ENCODE peak calls at places on chromosome 5, in four cellular contexts. D is HepG2, N is H1, U is GM12878. O is an unnamed sample.

GRCh38 chr5:67437905-67438845 is 241.6 kb upstream of the CD180 start:
- DNase-seq in D (no peak), N (no peak), U (no peak), O (no peak)

GRCh38 chr5:111932207-111932606 is 175.2 kb upstream of the NREP start:
- DNase-seq in D (no peak), U (no peak), N (no peak), O (no peak)

GRCh38 chr5:168209561-168209960 is 81.9 kb upstream of the WWC1 start:
- DNase-seq in U (no peak), N (no peak), D (no peak), O (no peak)

GRCh38 chr5:156359452-156359851 is 32.5 kb downstream of the SGCD start:
- DNase-seq in N (no peak), D (no peak), U (no peak), O (no peak)

GRCh38 chr5:32707394-32707997 is 3.6 kb upstream of the NPR3 start:
- DNase-seq in N (no peak), D (peak; percentile 27), U (no peak), O (no peak)

GRCh38 chr5:153158608-153159007 is 331.9 kb upstream of the GRIA1 start:
- DNase-seq in N (no peak), D (no peak), U (no peak), O (no peak)

GRCh38 chr5:108529381-108529780 is 147.5 kb upstream of the FBXL17 start:
- DNase-seq in D (no peak), N (no peak), U (no peak), O (no peak)

GRCh38 chr5:122470365-122470764 is 158.3 kb downstream of the SNCAIP start:
- DNase-seq in U (no peak), D (no peak), N (no peak), O (no peak)

GRCh38 chr5:94632024-94632423 is 13.6 kb downstream of the SLF1 start:
- DNase-seq in U (peak; percentile 41), D (no peak), N (no peak), O (no peak)

GRCh38 chr5:113059232-113059805 is 82.7 kb downstream of the DCP2 start:
- DNase-seq in D (no peak), U (no peak), N (no peak), O (no peak)

GRCh38 chr5:92775711-92776615 is 805.1 kb downstream of the NR2F1-AS1 start:
- DNase-seq in U (no peak), D (no peak), N (no peak), O (no peak)

GRCh38 chr5:6733411-6734242 is 20.4 kb downstream of the TENT4A start:
- DNase-seq in U (no peak), N (no peak), D (no peak), O (no peak)

GRCh38 chr5:78899922-78900362 is 85.2 kb downstream of the ARSB start:
- DNase-seq in D (peak; percentile 58), N (peak; percentile 79), U (no peak), O (peak; percentile 50)

GRCh38 chr5:15502208-15502607 is 2.2 kb downstream of the FBXL7 start:
- DNase-seq in U (no peak), N (no peak), D (no peak), O (no peak)

GRCh38 chr5:75023368-75024159 is 28.8 kb downstream of the GCNT4 start:
- DNase-seq in U (no peak), D (no peak), N (no peak), O (no peak)

GRCh38 chr5:172727551-172727950 is 43.4 kb downstream of the DUSP1 start:
- DNase-seq in N (no peak), U (no peak), D (no peak), O (no peak)

GRCh38 chr5:150284311-150284710 is 5.3 kb downstream of the CAMK2A start:
- DNase-seq in N (no peak), U (no peak), D (no peak), O (no peak)

GRCh38 chr5:153099328-153099727 is 391.1 kb upstream of the GRIA1 start:
- DNase-seq in N (no peak), U (no peak), D (no peak), O (no peak)

GRCh38 chr5:93874491-93874890 is 133.1 kb upstream of the POU5F2 start:
- DNase-seq in N (no peak), U (no peak), D (no peak), O (no peak)

GRCh38 chr5:116573617-116574431 is 799 bp downstream of the SEMA6A start:
- DNase-seq in N (no peak), D (no peak), U (no peak), O (no peak)

GRCh38 chr5:173829826-173830225 is 58.3 kb upstream of the CPEB4 start:
- DNase-seq in U (no peak), N (no peak), D (no peak), O (no peak)

GRCh38 chr5:61731267-61731945 is 399.3 kb downstream of the ZSWIM6 start:
- DNase-seq in N (no peak), U (no peak), D (no peak), O (no peak)

GRCh38 chr5:141695627-141696180 is 13.7 kb upstream of the ARAP3 start:
- DNase-seq in D (no peak), U (no peak), N (no peak), O (no peak)

GRCh38 chr5:16726538-16726946 is 109.7 kb upstream of the RETREG1 start:
- DNase-seq in N (no peak), U (peak; percentile 12), D (no peak), O (no peak)

GRCh38 chr5:113487779-113488644 is at the start of gene MCC:
- DNase-seq in N (peak; percentile 92), D (peak; percentile 53), U (no peak), O (peak; percentile 63)

GRCh38 chr5:86865396-86865795 is 247.7 kb downstream of the COX7C start:
- DNase-seq in D (no peak), N (no peak), U (no peak), O (no peak)

GRCh38 chr5:133944263-133945230 is 23.9 kb downstream of the C5orf15 start:
- DNase-seq in D (peak; percentile 47), N (peak; percentile 85), U (no peak), O (no peak)

GRCh38 chr5:82265052-82265451 is 13.1 kb downstream of the RPS23 start:
- DNase-seq in N (no peak), D (no peak), U (no peak), O (no peak)

GRCh38 chr5:374631-375335 is 53.3 kb downstream of the AHRR start:
- DNase-seq in U (no peak), N (peak; percentile 43), D (no peak), O (no peak)

GRCh38 chr5:64339776-64340175 is 166.0 kb upstream of the RGS7BP start:
- DNase-seq in U (no peak), N (no peak), D (no peak), O (no peak)

GRCh38 chr5:146068136-146068717 is 37.1 kb downstream of the PLAC8L1 start:
- DNase-seq in D (no peak), N (no peak), U (no peak), O (no peak)

GRCh38 chr5:171596391-171596878 is 177.0 kb downstream of the FGF18 start:
- DNase-seq in N (peak; percentile 63), D (no peak), U (no peak), O (no peak)

GRCh38 chr5:81825237-81825636 is 74.3 kb upstream of the SSBP2 start:
- DNase-seq in U (no peak), N (no peak), D (no peak), O (no peak)

GRCh38 chr5:154840435-154841272 is 9.7 kb downstream of the FAXDC2 start:
- DNase-seq in U (no peak), N (no peak), D (no peak), O (no peak)

DNA sequence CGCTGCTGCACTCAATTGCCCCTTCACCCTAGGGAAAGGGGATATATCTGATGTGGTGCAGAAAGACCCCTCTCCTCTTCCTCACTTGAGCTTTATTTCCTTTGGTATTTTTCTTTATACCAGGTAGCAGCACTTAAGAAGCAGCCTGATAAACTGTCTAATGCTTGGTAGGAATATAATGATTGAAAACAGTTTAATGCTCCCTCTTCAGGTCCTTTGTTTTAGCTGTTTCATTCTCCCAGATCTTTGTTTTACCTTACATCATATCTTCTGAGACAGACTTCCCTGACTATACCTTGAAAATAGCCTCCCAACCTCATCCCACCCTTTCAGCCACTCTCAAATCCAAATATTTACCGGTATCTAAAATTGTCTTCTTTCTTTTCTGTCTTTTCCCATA is 87.9 kb downstream of the NUDT12 start:
- DNase-seq in U (no peak), D (no peak), N (no peak), O (no peak)
- TF ChIP-seq YY1 in U (no peak), D (no peak), N (no peak), O (no peak)

DNA sequence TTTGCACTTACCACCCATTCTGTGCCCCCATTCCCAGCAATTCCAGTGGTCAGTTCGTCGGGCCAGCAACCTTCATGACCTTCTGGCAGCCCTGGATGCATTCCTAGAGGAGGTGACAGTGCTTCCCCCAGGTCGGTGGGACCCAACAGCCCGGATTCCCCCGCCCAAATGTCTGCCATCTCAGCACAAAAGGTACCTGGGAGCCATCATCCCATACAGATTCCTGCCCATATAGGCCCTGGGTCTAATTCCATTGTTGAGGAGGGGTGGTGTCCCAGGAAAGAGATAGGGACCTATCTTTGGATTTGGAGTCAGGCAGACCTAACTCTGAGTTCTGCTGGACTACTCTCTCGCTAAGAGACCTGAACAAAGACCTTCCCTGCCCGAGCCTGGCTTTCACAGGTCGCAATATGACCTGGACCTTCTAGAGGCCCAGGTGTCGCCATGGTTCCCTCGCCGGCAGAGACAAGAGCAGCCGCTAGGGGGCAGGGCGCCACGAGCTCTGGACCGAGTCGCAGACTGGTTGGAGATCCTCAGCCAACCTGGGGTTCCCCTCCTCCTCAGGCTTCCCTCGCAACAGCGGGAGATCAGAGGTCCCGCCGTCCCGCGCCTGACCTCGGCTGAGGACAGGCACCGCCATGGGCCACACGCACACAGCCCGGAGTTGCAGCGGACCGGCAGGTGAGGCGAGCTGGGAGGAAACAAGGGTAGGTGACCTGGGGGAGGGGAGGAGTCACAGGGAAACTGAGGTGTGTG is 3.1 kb downstream of the SLC4A9 start:
- DNase-seq in D (peak; percentile 74), U (no peak), N (peak; percentile 99), O (peak; percentile 42)
- TF ChIP-seq SUZ12 in D (no peak), U (no peak), N (no peak), O (no peak)

DNA sequence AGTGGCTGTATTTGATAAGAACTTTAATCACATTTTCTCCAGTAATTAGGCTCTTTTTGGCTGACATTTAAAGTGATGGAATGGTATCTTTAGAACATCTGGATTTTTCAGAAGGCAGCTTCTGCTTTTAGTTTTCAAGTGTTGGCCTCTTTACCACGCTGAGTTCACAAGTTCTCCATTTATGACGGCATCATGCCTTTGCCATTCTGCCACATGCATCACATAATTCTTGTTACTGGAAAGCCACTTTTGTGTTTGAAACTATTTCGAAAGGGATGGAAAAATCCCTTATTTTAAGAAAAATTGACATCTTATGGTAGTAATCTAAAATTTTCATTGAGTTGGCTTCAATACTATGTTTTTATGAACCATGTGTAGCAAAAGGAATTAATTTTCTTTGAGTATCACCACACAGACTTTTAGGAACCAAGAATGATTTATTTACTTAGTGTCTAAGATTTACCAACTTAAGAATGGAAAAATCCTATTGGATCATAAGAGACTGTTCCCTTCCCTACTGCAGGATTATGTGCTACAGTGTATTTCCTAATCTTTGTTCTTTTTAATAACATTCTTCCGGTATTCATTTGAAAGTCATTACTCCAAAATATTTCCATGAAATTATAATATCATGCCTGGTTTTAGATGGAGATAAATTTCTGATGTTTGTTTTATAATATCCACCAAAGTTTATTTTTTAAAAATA is 344.2 kb downstream of the ADGRV1 start:
- DNase-seq in D (no peak), N (no peak), U (no peak), O (no peak)
- H3K4me1 ChIP-seq in D (peaks cover 51% of the 10 kb centered on the region), N (no peaks in the 10 kb centered on the region), U (no peaks in the 10 kb centered on the region), O (no peaks in the 10 kb centered on the region)

GRCh38 chr5:132009706-132010405 is 1.6 kb downstream of the ACSL6 start:
- DNase-seq in N (no peak), U (no peak), D (no peak), O (no peak)
- TF ChIP-seq YY1 in N (no peak), U (no peak), D (no peak), O (no peak)